ENCODE peak calls at places on chromosome 21, in four cellular contexts. R is iPS DF 6.9, J is IMR-90, Y is transverse colon. X is an unnamed sample.

GRCh38 chr21:44931501-44932365 is 8.1 kb upstream of the SLX9 start:
- DNase-seq in R (no peak), Y (no peak), J (no peak), X (no peak)

GRCh38 chr21:45093064-45093532 is 18.7 kb downstream of the ADARB1 start:
- DNase-seq in Y (no peak), R (no peak), J (no peak), X (no peak)

GRCh38 chr21:15423676-15424445 is 305.9 kb upstream of the USP25 start:
- DNase-seq in R (no peak), J (no peak), Y (no peak), X (no peak)

GRCh38 chr21:45034556-45035476 is 39.6 kb upstream of the ADARB1 start:
- DNase-seq in J (no peak), Y (no peak), R (no peak), X (no peak)

GRCh38 chr21:38434913-38435533 is 63.3 kb downstream of the ERG start:
- DNase-seq in Y (no peak), R (no peak), J (peak; percentile 34), X (no peak)

GRCh38 chr21:39452207-39452964 is 616 bp downstream of the SH3BGR start:
- DNase-seq in Y (no peak), J (peak; percentile 83), R (no peak), X (no peak)

GRCh38 chr21:15141236-15141970 is 76.6 kb upstream of the NRIP1 start:
- DNase-seq in Y (peak; percentile 57), J (no peak), R (no peak), X (peak; percentile 81)

GRCh38 chr21:39175154-39175553 is 8.1 kb downstream of the PSMG1 start:
- DNase-seq in Y (no peak), R (no peak), J (peak; percentile 40), X (no peak)

GRCh38 chr21:39385299-39386145 is 36.6 kb upstream of the HMGN1 start:
- DNase-seq in J (peak; percentile 75), Y (peak; percentile 90), R (no peak), X (peak; percentile 90)

GRCh38 chr21:45530423-45531113 is 11.7 kb downstream of the SLC19A1 start:
- DNase-seq in Y (peak; percentile 3), R (no peak), J (no peak), X (no peak)

GRCh38 chr21:28635541-28635940 is 357.1 kb downstream of the LTN1 start:
- DNase-seq in R (no peak), Y (no peak), J (no peak), X (no peak)

GRCh38 chr21:27246741-27247140 is 279.9 kb upstream of the ADAMTS5 start:
- DNase-seq in J (peak; percentile 77), R (no peak), Y (no peak), X (no peak)

DNA sequence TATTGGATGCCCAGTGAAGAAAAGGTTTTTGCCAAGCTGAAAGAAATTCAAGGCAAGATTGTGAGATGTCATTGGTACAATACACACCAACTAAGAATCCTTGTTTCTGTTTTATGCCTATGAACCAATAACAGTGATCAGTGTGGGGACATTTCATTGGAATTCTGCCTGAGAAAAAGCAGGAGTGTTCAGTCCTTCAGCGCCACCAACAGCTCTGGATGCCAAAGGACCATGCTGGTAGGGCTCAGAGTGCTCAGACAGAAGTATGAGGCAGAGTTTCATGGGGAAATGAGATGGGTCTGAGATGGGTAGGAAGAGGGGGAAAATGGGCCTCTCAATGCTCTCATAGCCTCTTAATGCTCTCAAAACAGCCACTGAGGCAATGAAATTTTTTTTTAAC is 56.5 kb downstream of the GABPA start:
- DNase-seq in J (no peak), R (no peak), Y (no peak), X (no peak)
- H3K4me3 ChIP-seq in J (no peak overlapping the region), R (no peak overlapping the region), Y (no peak overlapping the region), X (no peak overlapping the region)

GRCh38 chr21:34881421-34881820 is 167.7 kb downstream of the RUNX1 start:
- DNase-seq in Y (no peak), R (no peak), J (peak; percentile 84), X (peak; percentile 16)

GRCh38 chr21:34880401-34880800 is 168.7 kb downstream of the RUNX1 start:
- DNase-seq in R (no peak), Y (no peak), J (no peak), X (no peak)

GRCh38 chr21:34878501-34878900 is 170.6 kb downstream of the RUNX1 start:
- DNase-seq in R (no peak), J (no peak), Y (peak; percentile 35), X (peak; percentile 54)

GRCh38 chr21:34877485-34878128 is 171.5 kb downstream of the RUNX1 start:
- DNase-seq in Y (peak; percentile 92), R (no peak), J (no peak), X (peak; percentile 94)

GRCh38 chr21:34878940-34879339 is 170.2 kb downstream of the RUNX1 start:
- DNase-seq in R (no peak), Y (no peak), J (no peak), X (no peak)
- H3K4me3 ChIP-seq in R (no peak overlapping the region), Y (no peak overlapping the region), J (no peak overlapping the region), X (no peak overlapping the region)

DNA sequence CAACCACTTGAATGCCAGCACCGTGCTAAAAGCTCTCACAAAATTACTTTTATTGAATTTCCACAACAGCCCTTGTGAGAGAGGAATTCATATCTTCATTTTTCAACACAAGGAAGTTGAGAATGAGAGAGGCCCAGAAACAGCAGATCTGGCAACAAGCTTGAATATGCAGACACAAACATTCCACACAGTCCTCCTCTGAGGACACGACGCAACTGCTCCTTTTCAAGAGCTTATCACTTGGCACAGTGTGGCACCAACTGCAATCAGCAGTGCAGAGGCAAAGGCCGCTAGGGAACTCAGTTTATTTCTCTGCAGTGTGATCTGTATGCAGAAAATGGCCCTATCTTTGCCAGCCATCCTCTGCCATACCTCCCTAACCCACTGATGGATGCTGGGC is 32.2 kb upstream of the IFNAR2 start:
- DNase-seq in J (no peak), R (no peak), Y (no peak), X (no peak)
- H3K4me3 ChIP-seq in J (no peak overlapping the region), R (no peak overlapping the region), Y (no peak overlapping the region), X (no peak overlapping the region)

GRCh38 chr21:33022489-33022827 is 3.3 kb upstream of the OLIG2 start:
- DNase-seq in J (no peak), R (no peak), Y (no peak), X (no peak)

GRCh38 chr21:33022828-33023573 is 2.7 kb upstream of the OLIG2 start:
- DNase-seq in J (no peak), R (no peak), Y (no peak), X (no peak)

GRCh38 chr21:33025106-33025470 is 647 bp upstream of the OLIG2 start:
- DNase-seq in J (no peak), R (no peak), Y (no peak), X (no peak)

GRCh38 chr21:33024278-33025103 is 1.2 kb upstream of the OLIG2 start:
- DNase-seq in J (no peak), R (no peak), Y (no peak), X (no peak)

GRCh38 chr21:33023574-33024277 is 2.0 kb upstream of the OLIG2 start:
- DNase-seq in J (no peak), R (no peak), Y (no peak), X (no peak)
- H3K4me3 ChIP-seq in J (no peak overlapping the region), R (no peak overlapping the region), Y (no peak overlapping the region), X (no peak overlapping the region)

GRCh38 chr21:41362605-41363369 is 960 bp downstream of the MX2 start:
- DNase-seq in Y (no peak), R (no peak), J (no peak), X (no peak)
- H3K4me3 ChIP-seq in Y (peak overlapping the region; percentile 29), R (no peak overlapping the region), J (no peak overlapping the region), X (peak overlapping the region; percentile 27)

GRCh38 chr21:43866659-43867331 is 1.8 kb downstream of the AGPAT3 start:
- DNase-seq in J (no peak), Y (peak; percentile 82), R (no peak), X (peak; percentile 87)
- H3K4me3 ChIP-seq in J (peak overlapping the region; percentile 90), Y (peak overlapping the region; percentile 88), R (no peak overlapping the region), X (peak overlapping the region; percentile 58)

GRCh38 chr21:20882462-20883415 is 115.5 kb upstream of the NCAM2 start:
- DNase-seq in Y (peak; percentile 21), R (peak; percentile 52), J (peak; percentile 0), X (peak; percentile 28)
- H3K4me3 ChIP-seq in Y (no peak overlapping the region), R (no peak overlapping the region), J (no peak overlapping the region), X (no peak overlapping the region)

GRCh38 chr21:31556662-31557061 is 102.8 kb upstream of the SOD1 start:
- DNase-seq in R (no peak), Y (no peak), J (no peak), X (no peak)
- H3K4me3 ChIP-seq in R (no peak overlapping the region), Y (no peak overlapping the region), J (no peak overlapping the region), X (no peak overlapping the region)

GRCh38 chr21:25639922-25640670 is 1.0 kb downstream of the JAM2 start:
- DNase-seq in Y (no peak), R (no peak), J (no peak), X (peak; percentile 22)

GRCh38 chr21:25639167-25639921 is at the start of gene JAM2:
- DNase-seq in Y (peak; percentile 33), J (peak; percentile 29), R (no peak), X (peak; percentile 21)

GRCh38 chr21:25637846-25638245 is 1.2 kb upstream of the JAM2 start:
- DNase-seq in J (no peak), R (no peak), Y (no peak), X (no peak)

GRCh38 chr21:25636727-25637126 is 2.3 kb upstream of the JAM2 start:
- DNase-seq in Y (no peak), J (peak; percentile 23), R (no peak), X (no peak)

GRCh38 chr21:25638634-25639166 is 358 bp upstream of the JAM2 start:
- DNase-seq in Y (no peak), J (peak; percentile 27), R (no peak), X (no peak)
- H3K4me3 ChIP-seq in Y (peak overlapping the region; percentile 50), J (peak overlapping the region; percentile 53), R (peak overlapping the region; percentile 67), X (peak overlapping the region; percentile 52)